ENCODE peak calls at places on chromosomes 16 and 17, in eight cellular contexts. L, P, Y, C, G, F, Z and B are unnamed samples.

GRCh38 chr17:53736516-53737274 is 86.0 kb upstream of the KIF2B start:
- DNase-seq in Z (peak; percentile 13), G (no peak), C (no peak), F (no peak), P (no peak), L (no peak), Y (no peak), B (no peak)

GRCh38 chr17:45923511-45924268 is 29.3 kb downstream of the MAPT start:
- DNase-seq in G (no peak), C (no peak), F (no peak), P (no peak), Y (no peak), Z (no peak), L (no peak), B (no peak)

GRCh38 chr16:23504453-23505179 is 5.7 kb downstream of the GGA2 start:
- DNase-seq in C (peak; percentile 42), Z (no peak), P (peak; percentile 78), F (no peak), Y (peak; percentile 95), L (peak; percentile 68), G (peak; percentile 94), B (no peak)

GRCh38 chr17:37713624-37714023 is 31.2 kb downstream of the HNF1B start:
- DNase-seq in Z (no peak), F (no peak), C (no peak), P (no peak), Y (no peak), L (no peak), G (no peak), B (no peak)

GRCh38 chr17:50239913-50240312 is 34.4 kb upstream of the TMEM92 start:
- DNase-seq in L (no peak), Z (no peak), Y (no peak), C (no peak), F (no peak), G (no peak), P (no peak), B (no peak)

GRCh38 chr16:51110618-51111234 is 40.3 kb downstream of the SALL1 start:
- DNase-seq in Z (no peak), C (no peak), L (no peak), Y (no peak), P (no peak), G (no peak), F (no peak), B (no peak)

GRCh38 chr17:17749921-17750320 is 68.7 kb downstream of the RAI1 start:
- DNase-seq in L (peak; percentile 38), G (peak; percentile 67), C (peak; percentile 35), F (no peak), Y (peak; percentile 78), P (peak; percentile 70), Z (peak; percentile 74), B (peak; percentile 44)

GRCh38 chr16:31397101-31397660 is 4.0 kb downstream of the ITGAD start:
- DNase-seq in F (no peak), L (no peak), C (no peak), P (no peak), G (no peak), Y (no peak), Z (no peak), B (no peak)

GRCh38 chr16:1674751-1675664 is 3.1 kb upstream of the JPT2 start:
- DNase-seq in Y (no peak), F (no peak), P (peak; percentile 92), C (no peak), L (no peak), Z (no peak), G (no peak), B (no peak)